ENCODE peak calls at places on chromosome X, in six cellular contexts. O, U, B, F, L and T are unnamed samples.

GRCh38 chrX:115694028-115694427 is 133.1 kb downstream of the PLS3 start:
- DNase-seq in O (no peak), U (no peak), B (no peak), F (no peak), L (no peak), T (no peak)

GRCh38 chrX:43643201-43643600 is 12.9 kb upstream of the MAOA start:
- DNase-seq in O (no peak), U (no peak), B (no peak), F (no peak), L (no peak), T (no peak)

GRCh38 chrX:27918799-27919198 is 62.5 kb downstream of the DCAF8L1 start:
- DNase-seq in O (no peak), U (no peak), B (no peak), F (peak; percentile 4), L (peak; percentile 9), T (peak; percentile 12)

GRCh38 chrX:74343970-74344622 is 40.1 kb downstream of the ZCCHC13 start:
- DNase-seq in O (no peak), U (peak; percentile 90), B (no peak), F (peak; percentile 91), L (peak; percentile 64), T (peak; percentile 52)

GRCh38 chrX:97616883-97617510 is 733.3 kb downstream of the RPA4 start:
- DNase-seq in O (no peak), U (no peak), B (no peak), F (peak; percentile 71), L (no peak), T (no peak)

GRCh38 chrX:44012484-44013096 is 39.4 kb upstream of the NDP start:
- DNase-seq in O (peak; percentile 63), U (peak; percentile 84), B (no peak), F (peak; percentile 86), L (peak; percentile 20), T (no peak)

GRCh38 chrX:437636-438390 is 51.1 kb upstream of the PPP2R3B start:
- DNase-seq in O (peak; percentile 42), U (no peak), B (no peak), F (no peak), L (no peak), T (no peak)

GRCh38 chrX:1401611-1402430 is 9.9 kb upstream of the SLC25A6 start:
- DNase-seq in O (peak; percentile 58), U (no peak), B (no peak), F (no peak), L (no peak), T (no peak)

GRCh38 chrX:49257846-49258748 is 6.4 kb downstream of the FOXP3 start:
- DNase-seq in O (no peak), U (no peak), B (no peak), F (no peak), L (no peak), T (no peak)

GRCh38 chrX:103687073-103687695 is 685 bp upstream of the MORF4L2 start:
- DNase-seq in O (peak; percentile 94), U (no peak), B (peak; percentile 91), F (peak; percentile 79), L (peak; percentile 85), T (peak; percentile 81)

GRCh38 chrX:47743504-47743903 is 84.5 kb upstream of the UXT start:
- DNase-seq in O (no peak), U (no peak), B (no peak), F (peak; percentile 26), L (no peak), T (no peak)

GRCh38 chrX:38080808-38081207 is 74.5 kb downstream of the SYTL5 start:
- DNase-seq in O (no peak), U (no peak), B (no peak), F (peak; percentile 22), L (no peak), T (no peak)

GRCh38 chrX:70293621-70294020 is 3.7 kb downstream of the KIF4A start:
- DNase-seq in O (no peak), U (no peak), B (no peak), F (peak; percentile 16), L (no peak), T (no peak)

GRCh38 chrX:71586929-71587328 is 8.7 kb downstream of the GCNA start:
- DNase-seq in O (no peak), U (no peak), B (no peak), F (no peak), L (no peak), T (no peak)

GRCh38 chrX:68717663-68718442 is 70.4 kb downstream of the STARD8 start:
- DNase-seq in O (no peak), U (no peak), B (no peak), F (no peak), L (peak; percentile 4), T (no peak)

GRCh38 chrX:2230457-2230856 is 270.3 kb downstream of the DHRSX start:
- DNase-seq in O (no peak), U (no peak), B (peak; percentile 21), F (no peak), L (no peak), T (no peak)

GRCh38 chrX:68018248-68019203 is 414.8 kb downstream of the OPHN1 start:
- DNase-seq in O (no peak), U (no peak), B (no peak), F (peak; percentile 7), L (no peak), T (peak; percentile 37)

GRCh38 chrX:139691843-139692505 is 16.0 kb downstream of the MCF2 start:
- DNase-seq in O (no peak), U (no peak), B (no peak), F (peak; percentile 18), L (no peak), T (no peak)

GRCh38 chrX:106611682-106612402 is at the start of gene RADX:
- DNase-seq in O (peak; percentile 91), U (peak; percentile 67), B (peak; percentile 81), F (peak; percentile 75), L (peak; percentile 82), T (peak; percentile 16)

GRCh38 chrX:106611323-106611681 is 476 bp upstream of the RADX start:
- DNase-seq in O (no peak), U (no peak), B (no peak), F (no peak), L (no peak), T (no peak)

GRCh38 chrX:106615041-106615440 is 3.3 kb downstream of the RADX start:
- DNase-seq in O (no peak), U (no peak), B (no peak), F (peak; percentile 17), L (no peak), T (no peak)

GRCh38 chrX:106612403-106612789 is 618 bp downstream of the RADX start:
- DNase-seq in O (no peak), U (no peak), B (no peak), F (peak; percentile 12), L (no peak), T (no peak)

GRCh38 chrX:106613277-106613676 is 1.5 kb downstream of the RADX start:
- DNase-seq in O (no peak), U (no peak), B (no peak), F (no peak), L (no peak), T (no peak)
- H3K4me3 ChIP-seq in O (no peak overlapping the region), U (peak overlapping the region; percentile 70), B (peak overlapping the region; percentile 54), F (no peak overlapping the region), L (no peak overlapping the region), T (no peak overlapping the region)

GRCh38 chrX:15672886-15673285 is 8.3 kb upstream of the CLTRN start:
- DNase-seq in O (no peak), U (no peak), B (no peak), F (no peak), L (no peak), T (no peak)

GRCh38 chrX:15673970-15674369 is 9.4 kb upstream of the CLTRN start:
- DNase-seq in O (no peak), U (no peak), B (no peak), F (no peak), L (no peak), T (no peak)

GRCh38 chrX:15674514-15674898 is 9.9 kb upstream of the CLTRN start:
- DNase-seq in O (peak; percentile 94), U (no peak), B (peak; percentile 95), F (no peak), L (peak; percentile 99), T (peak; percentile 95)

GRCh38 chrX:15674899-15675489 is 10.4 kb upstream of the CLTRN start:
- DNase-seq in O (peak; percentile 90), U (peak; percentile 67), B (peak; percentile 88), F (peak; percentile 95), L (peak; percentile 93), T (peak; percentile 92)

GRCh38 chrX:15675490-15675921 is 10.9 kb upstream of the CLTRN start:
- DNase-seq in O (peak; percentile 89), U (no peak), B (peak; percentile 82), F (no peak), L (peak; percentile 90), T (peak; percentile 90)
- H3K27me3 ChIP-seq in O (no peaks in the 10 kb centered on the region), U (no peaks in the 10 kb centered on the region), B (no peaks in the 10 kb centered on the region), F (no peaks in the 10 kb centered on the region), L (no peaks in the 10 kb centered on the region), T (no peaks in the 10 kb centered on the region)

DNA sequence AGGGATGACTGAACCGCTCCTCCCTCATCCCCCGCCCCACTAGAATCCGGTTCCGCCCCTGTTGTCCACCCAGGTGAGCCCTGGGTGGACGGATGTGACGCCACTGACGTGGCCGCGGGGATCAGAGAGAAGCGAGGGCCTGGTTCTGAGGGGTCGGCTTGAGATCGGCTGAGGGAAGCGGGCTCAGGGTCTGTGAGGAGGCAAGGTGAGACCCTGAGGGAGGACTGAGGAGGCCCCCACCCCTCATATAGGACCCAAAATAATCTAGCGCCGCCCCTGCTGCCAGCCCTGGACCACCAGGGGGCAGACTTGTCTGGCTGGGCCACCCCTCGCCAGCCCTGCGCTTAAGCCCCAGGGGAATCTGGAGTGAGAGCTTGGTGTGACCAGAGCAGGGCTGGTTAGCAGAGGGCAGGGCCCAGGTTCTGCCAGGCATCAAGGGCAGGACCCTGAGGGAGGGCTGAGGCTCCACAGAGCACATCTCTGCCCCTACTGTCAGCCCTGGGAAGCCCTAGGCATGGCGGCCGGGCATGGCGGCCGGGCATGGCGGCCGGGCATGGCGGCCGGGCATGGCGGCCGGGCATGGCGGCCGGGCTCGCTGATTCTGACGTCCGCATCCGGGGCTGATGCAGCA is at the start of gene MAGEA8:
- DNase-seq in O (no peak), U (no peak), B (no peak), F (no peak), L (no peak), T (peak; percentile 32)
- TF ChIP-seq CTCF in O (no peak), U (peak; percentile 48), B (no peak), F (no peak), L (no peak), T (peak; percentile 46)

GRCh38 chrX:40084471-40084870 is 13.3 kb downstream of the BCOR start:
- DNase-seq in O (no peak), U (no peak), B (no peak), F (no peak), L (no peak), T (no peak)

GRCh38 chrX:40085086-40085551 is 12.6 kb downstream of the BCOR start:
- DNase-seq in O (no peak), U (no peak), B (no peak), F (peak; percentile 72), L (peak; percentile 53), T (no peak)

GRCh38 chrX:40082447-40083119 is 15.2 kb downstream of the BCOR start:
- DNase-seq in O (peak; percentile 67), U (no peak), B (no peak), F (no peak), L (no peak), T (no peak)

GRCh38 chrX:40083120-40083978 is 14.4 kb downstream of the BCOR start:
- DNase-seq in O (peak; percentile 74), U (no peak), B (no peak), F (no peak), L (peak; percentile 82), T (peak; percentile 23)

GRCh38 chrX:40083979-40084359 is 13.8 kb downstream of the BCOR start:
- DNase-seq in O (no peak), U (no peak), B (no peak), F (no peak), L (no peak), T (no peak)
- H3K4me3 ChIP-seq in O (peak overlapping the region; percentile 38), U (peak overlapping the region; percentile 3), B (peak overlapping the region; percentile 51), F (no peak overlapping the region), L (no peak overlapping the region), T (peak overlapping the region; percentile 23)